ENCODE peak calls at places on chromosomes 3 and 15, in five cellular contexts. L is hippocampal formation; O is CD8-positive, alpha-beta T cell; F is Ammon's horn; H is activated T-helper 1 cell treated with anti-CD3 and anti-CD28 coated beads, Interleukin-2, amount 50 U/mL, for 16 hours. W is an unnamed sample.

GRCh38 chr15:38531509-38531908 is 33.1 kb downstream of the RASGRP1 start:
- DNase-seq in L (peak; percentile 16), O (no peak), F (peak; percentile 83), H (no peak), W (peak; percentile 67)

GRCh38 chr3:170522171-170522570 is 63.7 kb downstream of the SLC7A14 start:
- DNase-seq in L (no peak), O (no peak), F (no peak), H (no peak), W (no peak)

GRCh38 chr15:20659265-20659664 is 117.7 kb upstream of the GOLGA6L6 start:
- DNase-seq in L (no peak), O (no peak), F (no peak), H (no peak), W (no peak)

GRCh38 chr3:187719628-187720336 is 17.4 kb upstream of the RTP2 start:
- DNase-seq in L (peak; percentile 60), O (no peak), F (peak; percentile 73), H (no peak), W (no peak)

GRCh38 chr3:129224984-129225393 is 24.4 kb upstream of the COPG1 start:
- DNase-seq in L (peak; percentile 65), O (no peak), F (peak; percentile 94), H (no peak), W (peak; percentile 42)

GRCh38 chr15:57667171-57667924 is 39.2 kb upstream of the POLR2M start:
- DNase-seq in L (peak; percentile 41), O (no peak), F (peak; percentile 35), H (no peak), W (no peak)

GRCh38 chr3:161977063-161977462 is 480.5 kb downstream of the OTOL1 start:
- DNase-seq in L (no peak), O (no peak), F (no peak), H (no peak), W (no peak)

GRCh38 chr15:73081321-73081958 is 29.2 kb downstream of the NEO1 start:
- DNase-seq in L (peak; percentile 65), O (no peak), F (peak; percentile 82), H (no peak), W (no peak)

GRCh38 chr15:76181705-76182107 is 121.9 kb downstream of the TMEM266 start:
- DNase-seq in L (no peak), O (no peak), F (no peak), H (peak; percentile 11), W (no peak)

GRCh38 chr3:46087871-46088270 is 60.6 kb upstream of the XCR1 start:
- DNase-seq in L (peak; percentile 41), O (no peak), F (peak; percentile 60), H (no peak), W (no peak)

GRCh38 chr15:34436956-34437442 is 609 bp downstream of the GOLGA8A start:
- DNase-seq in L (no peak), O (peak; percentile 28), F (peak; percentile 35), H (peak; percentile 38), W (no peak)

GRCh38 chr15:34793071-34793470 is 2.3 kb downstream of the ACTC1 start:
- DNase-seq in L (no peak), O (no peak), F (no peak), H (no peak), W (no peak)

W was measured in caudate nucleus.